ENCODE peak calls at places on chromosomes 12 and 14, in eight cellular contexts. Z is nephron progenitor cell; D is mesothelial cell of epicardium; B is mucosa of descending colon; I is activated T-helper 1 cell treated with anti-CD3 and anti-CD28 coated beads, Interleukin-2, amount 50 U/mL, for 16 hours; C is choroid plexus epithelial cell; A is HuH-7; N is NCI-H82. M is an unnamed sample.

GRCh38 chr14:21987937-21988336 is 314.3 kb upstream of the OR4E1 start:
- DNase-seq in I (no peak), C (peak), B (no peak), Z (peak), D (no peak), N (peak), A (peak), M (peak)

GRCh38 chr14:87217023-87217422 is 776.0 kb downstream of the GALC start:
- DNase-seq in C (no peak), B (no peak), N (no peak), Z (no peak), D (no peak), A (no peak), I (no peak), M (no peak)

GRCh38 chr12:102535306-102535705 is 54.9 kb upstream of the IGF1 start:
- DNase-seq in C (no peak), I (no peak), N (no peak), B (no peak), A (no peak), D (no peak), Z (no peak), M (no peak)

GRCh38 chr14:23492618-23493272 is 23.2 kb downstream of the NGDN start:
- DNase-seq in A (no peak), N (no peak), I (no peak), Z (no peak), D (no peak), B (no peak), C (peak), M (no peak)

GRCh38 chr14:76232782-76233181 is 81.1 kb downstream of the GPATCH2L start:
- DNase-seq in C (no peak), N (no peak), A (no peak), D (no peak), B (no peak), I (no peak), Z (peak), M (no peak)

GRCh38 chr12:3727877-3728632 is 24.9 kb downstream of the CRACR2A start:
- DNase-seq in C (peak), Z (no peak), A (no peak), I (no peak), N (no peak), B (no peak), D (no peak), M (no peak)

GRCh38 chr12:111174283-111175108 is 194.4 kb downstream of the PHETA1 start:
- DNase-seq in A (no peak), I (no peak), N (peak), C (no peak), D (no peak), B (no peak), Z (no peak), M (no peak)

GRCh38 chr14:48035836-48036235 is 360.4 kb upstream of the MDGA2 start:
- DNase-seq in B (no peak), A (no peak), I (no peak), D (no peak), N (peak), Z (no peak), C (no peak), M (peak)

GRCh38 chr14:105411017-105411941 is 8.3 kb upstream of the MTA1 start:
- DNase-seq in N (peak), B (peak), Z (peak), C (peak), D (no peak), I (no peak), A (peak), M (peak)

GRCh38 chr14:67031920-67032774 is 157.1 kb upstream of the GARIN2 start:
- DNase-seq in B (no peak), A (no peak), N (no peak), D (no peak), Z (no peak), C (no peak), I (no peak), M (no peak)

GRCh38 chr14:76929927-76930326 is 98.6 kb downstream of the IRF2BPL start:
- DNase-seq in A (no peak), N (peak), I (peak), B (no peak), Z (no peak), C (no peak), D (no peak), M (no peak)

GRCh38 chr12:53344824-53345485 is 8.8 kb upstream of the SP7 start:
- DNase-seq in Z (peak), A (peak), D (peak), N (peak), C (peak), B (peak), I (peak), M (peak)

GRCh38 chr14:68899033-68899603 is 80.0 kb downstream of the ACTN1 start:
- DNase-seq in D (no peak), I (no peak), N (no peak), C (no peak), Z (no peak), B (no peak), A (no peak), M (no peak)

GRCh38 chr12:14367097-14367661 is 1.7 kb downstream of the ATF7IP start:
- DNase-seq in Z (no peak), D (no peak), B (no peak), A (no peak), C (peak), I (no peak), N (peak), M (no peak)

GRCh38 chr12:104387190-104387589 is 69.6 kb upstream of the CHST11 start:
- DNase-seq in N (peak), D (no peak), A (no peak), B (no peak), I (no peak), C (peak), Z (no peak), M (peak)

M was measured in thyroid gland.